ENCODE peak calls at places on chromosomes 2 and 18, in nine cellular contexts. L, E, A, H, M, Y, J, F and O are unnamed samples.

GRCh38 chr2:232315049-232315922 is 63.3 kb upstream of the ALPP start:
- DNase-seq in Y (peak), L (peak), F (no peak), A (no peak), J (peak), H (no peak), M (no peak), E (peak), O (no peak)

GRCh38 chr18:3748081-3748480 is 298.1 kb downstream of the TGIF1 start:
- DNase-seq in Y (no peak), L (no peak), J (no peak), H (no peak), M (no peak), F (no peak), A (no peak), E (no peak), O (no peak)

GRCh38 chr2:231241755-231242507 is 43.5 kb downstream of the ARMC9 start:
- DNase-seq in E (peak), Y (no peak), J (no peak), A (no peak), H (no peak), L (no peak), M (no peak), F (no peak), O (no peak)

GRCh38 chr18:44637210-44638051 is 43.3 kb upstream of the SETBP1 start:
- DNase-seq in H (no peak), E (no peak), M (peak), L (peak), A (no peak), J (peak), Y (no peak), F (no peak), O (no peak)

GRCh38 chr2:105858868-105859693 is 114.4 kb downstream of the NCK2 start:
- DNase-seq in H (no peak), Y (no peak), M (no peak), E (no peak), J (no peak), F (no peak), L (no peak), A (no peak), O (no peak)

GRCh38 chr2:237438082-237438925 is 24.3 kb upstream of the COL6A3 start:
- DNase-seq in M (peak), E (no peak), L (peak), J (peak), A (no peak), F (no peak), Y (no peak), H (peak), O (no peak)

GRCh38 chr2:177000408-177000807 is 212.2 kb upstream of the HNRNPA3 start:
- DNase-seq in H (no peak), A (no peak), J (no peak), L (no peak), Y (no peak), E (no peak), F (no peak), M (no peak), O (no peak)

GRCh38 chr2:218074031-218074430 is 5.0 kb downstream of the RUFY4 start:
- DNase-seq in M (peak), A (peak), L (peak), Y (no peak), E (no peak), J (peak), F (peak), H (no peak), O (peak)

GRCh38 chr2:204425821-204426220 is 119.5 kb upstream of the PARD3B start:
- DNase-seq in E (no peak), Y (no peak), A (no peak), H (no peak), J (no peak), L (no peak), F (no peak), M (no peak), O (no peak)

GRCh38 chr18:57640236-57640635 is 18.6 kb upstream of the NARS1 start:
- DNase-seq in H (no peak), Y (no peak), F (no peak), L (no peak), E (no peak), A (no peak), M (no peak), J (no peak), O (no peak)

GRCh38 chr18:24227976-24228660 is 89.3 kb downstream of the CABYR start:
- DNase-seq in J (no peak), H (no peak), F (no peak), Y (no peak), M (peak), A (no peak), E (no peak), L (no peak), O (no peak)

GRCh38 chr2:98476192-98476868 is 31.7 kb downstream of the INPP4A start:
- DNase-seq in E (no peak), J (peak), Y (no peak), A (no peak), F (no peak), H (peak), L (no peak), M (no peak), O (no peak)

GRCh38 chr18:48730010-48730409 is 191.2 kb downstream of the CTIF start:
- DNase-seq in M (no peak), E (no peak), L (no peak), F (no peak), A (no peak), Y (no peak), J (no peak), H (no peak), O (no peak)

GRCh38 chr2:176122633-176123482 is at the start of gene HOXD9:
- DNase-seq in F (no peak), M (no peak), Y (no peak), E (no peak), A (no peak), H (no peak), J (no peak), L (peak), O (no peak)

GRCh38 chr2:80475970-80476369 is 171.4 kb upstream of the LRRTM1 start:
- DNase-seq in A (no peak), E (no peak), J (no peak), L (no peak), M (no peak), Y (no peak), H (no peak), F (no peak), O (no peak)

GRCh38 chr2:99615247-99615771 is 125.5 kb upstream of the REV1 start:
- DNase-seq in J (no peak), Y (peak), H (no peak), M (peak), E (peak), L (peak), A (no peak), F (peak), O (peak)

GRCh38 chr2:25700221-25700660 is 26.9 kb upstream of the DTNB start:
- DNase-seq in A (no peak), E (peak), M (peak), H (peak), L (peak), Y (no peak), J (peak), F (peak), O (peak)

GRCh38 chr2:162297925-162298552 is 20.4 kb downstream of the IFIH1 start:
- DNase-seq in F (peak), M (peak), H (peak), L (peak), Y (peak), E (no peak), A (no peak), J (peak), O (no peak)

GRCh38 chr2:15688924-15689568 is 97.4 kb downstream of the DDX1 start:
- DNase-seq in H (no peak), F (no peak), Y (no peak), L (no peak), M (no peak), A (no peak), J (no peak), E (no peak), O (no peak)

GRCh38 chr2:133326651-133327397 is 241.4 kb downstream of the NCKAP5 start:
- DNase-seq in J (no peak), L (peak), F (no peak), H (no peak), A (no peak), E (no peak), M (no peak), Y (no peak), O (no peak)

GRCh38 chr2:66436546-66436945 is 1.6 kb downstream of the MEIS1 start:
- DNase-seq in E (no peak), L (peak), H (no peak), F (no peak), A (no peak), M (no peak), J (no peak), Y (no peak), O (no peak)

GRCh38 chr2:166539340-166540162 is 45.5 kb upstream of the SCN7A start:
- DNase-seq in A (no peak), Y (peak), J (peak), H (peak), E (peak), L (peak), M (peak), F (peak), O (no peak)

GRCh38 chr2:222295368-222296041 is 3.3 kb downstream of the PAX3 start:
- DNase-seq in M (no peak), H (no peak), F (no peak), L (peak), Y (no peak), E (no peak), A (no peak), J (no peak), O (no peak)

GRCh38 chr2:10087360-10087759 is 7.1 kb upstream of the CYS1 start:
- DNase-seq in H (no peak), F (no peak), J (no peak), M (no peak), L (no peak), A (no peak), Y (no peak), E (no peak), O (no peak)

GRCh38 chr18:45291616-45292612 is 323.4 kb upstream of the SLC14A2 start:
- DNase-seq in L (peak), F (no peak), J (no peak), M (no peak), A (no peak), Y (no peak), H (peak), E (no peak), O (no peak)

GRCh38 chr2:178830451-178830850 is 23.2 kb upstream of the TTN start:
- DNase-seq in J (no peak), M (no peak), F (no peak), H (no peak), A (no peak), E (no peak), Y (no peak), L (no peak), O (no peak)

GRCh38 chr2:147076634-147077033 is 768.2 kb upstream of the ACVR2A start:
- DNase-seq in E (no peak), M (no peak), Y (no peak), J (no peak), H (no peak), A (no peak), L (peak), F (no peak), O (no peak)

GRCh38 chr18:8705280-8705940 is at the start of gene MTCL1:
- DNase-seq in Y (peak), J (peak), M (peak), L (peak), H (peak), E (peak), A (no peak), F (peak), O (peak)

GRCh38 chr2:115733190-115733775 is 1290.8 kb downstream of the DPP10 start:
- DNase-seq in A (no peak), J (no peak), Y (no peak), H (no peak), M (no peak), L (no peak), F (no peak), E (no peak), O (no peak)

GRCh38 chr2:227325824-227326195 is 759 bp downstream of the MFF start:
- DNase-seq in E (peak), H (no peak), M (peak), A (no peak), J (peak), Y (no peak), L (peak), F (peak), O (peak)

GRCh38 chr2:3000968-3001367 is 376.6 kb downstream of the EIPR1 start:
- DNase-seq in Y (no peak), A (no peak), M (no peak), E (no peak), F (no peak), J (no peak), H (no peak), L (no peak), O (no peak)